ENCODE peak calls at places on chromosomes 2 and 18, in four cellular contexts. I, S, U and A are unnamed samples.

GRCh38 chr2:179746982-179747381 is 114.4 kb downstream of the ZNF385B start:
- DNase-seq in S (no peak), U (no peak), I (no peak), A (no peak)

GRCh38 chr2:158893057-158893456 is 75.4 kb upstream of the TANC1 start:
- DNase-seq in U (no peak), S (no peak), I (no peak), A (no peak)

GRCh38 chr2:217279130-217279529 is 419.3 kb upstream of the TNP1 start:
- DNase-seq in S (no peak), I (no peak), U (no peak), A (no peak)

GRCh38 chr2:237896507-237896892 is 37.1 kb downstream of the RAMP1 start:
- DNase-seq in S (no peak), U (no peak), I (no peak), A (no peak)

GRCh38 chr2:239259603-239260298 is 141.1 kb downstream of the HDAC4 start:
- DNase-seq in U (no peak), I (no peak), S (no peak), A (no peak)

GRCh38 chr2:64186698-64187605 is 42.7 kb upstream of the PELI1 start:
- DNase-seq in U (no peak), I (peak; percentile 5), S (no peak), A (no peak)

GRCh38 chr2:211623096-211623495 is 915.5 kb downstream of the ERBB4 start:
- DNase-seq in I (no peak), S (no peak), U (no peak), A (no peak)

GRCh38 chr2:3487432-3487831 is 31.9 kb downstream of the ADI1 start:
- DNase-seq in S (no peak), U (no peak), I (no peak), A (no peak)

GRCh38 chr2:17757321-17757720 is 3.4 kb downstream of the GEN1 start:
- DNase-seq in U (no peak), I (peak; percentile 89), S (no peak), A (no peak)

GRCh38 chr2:236244256-236244655 is 19.9 kb downstream of the ASB18 start:
- DNase-seq in I (no peak), U (no peak), S (no peak), A (peak; percentile 23)

GRCh38 chr2:105144128-105144940 is 97.2 kb upstream of the GPR45 start:
- DNase-seq in I (no peak), S (no peak), U (no peak), A (no peak)

GRCh38 chr2:224997802-224998201 is 44.5 kb downstream of the DOCK10 start:
- DNase-seq in U (no peak), S (no peak), I (no peak), A (no peak)

GRCh38 chr2:120566331-120567035 is 169.2 kb upstream of the GLI2 start:
- DNase-seq in I (no peak), S (no peak), U (no peak), A (no peak)

GRCh38 chr2:26807788-26808460 is 22.1 kb downstream of the CENPA start:
- DNase-seq in U (no peak), S (no peak), I (no peak), A (no peak)

GRCh38 chr2:195343540-195343939 is 313.5 kb upstream of the SLC39A10 start:
- DNase-seq in I (no peak), U (no peak), S (no peak), A (no peak)

GRCh38 chr2:215724171-215724570 is 288.3 kb upstream of the FN1 start:
- DNase-seq in S (no peak), U (no peak), I (no peak), A (no peak)

GRCh38 chr2:200447139-200447855 is 62.6 kb downstream of the KCTD18 start:
- DNase-seq in I (no peak), S (no peak), U (no peak), A (no peak)

DNA sequence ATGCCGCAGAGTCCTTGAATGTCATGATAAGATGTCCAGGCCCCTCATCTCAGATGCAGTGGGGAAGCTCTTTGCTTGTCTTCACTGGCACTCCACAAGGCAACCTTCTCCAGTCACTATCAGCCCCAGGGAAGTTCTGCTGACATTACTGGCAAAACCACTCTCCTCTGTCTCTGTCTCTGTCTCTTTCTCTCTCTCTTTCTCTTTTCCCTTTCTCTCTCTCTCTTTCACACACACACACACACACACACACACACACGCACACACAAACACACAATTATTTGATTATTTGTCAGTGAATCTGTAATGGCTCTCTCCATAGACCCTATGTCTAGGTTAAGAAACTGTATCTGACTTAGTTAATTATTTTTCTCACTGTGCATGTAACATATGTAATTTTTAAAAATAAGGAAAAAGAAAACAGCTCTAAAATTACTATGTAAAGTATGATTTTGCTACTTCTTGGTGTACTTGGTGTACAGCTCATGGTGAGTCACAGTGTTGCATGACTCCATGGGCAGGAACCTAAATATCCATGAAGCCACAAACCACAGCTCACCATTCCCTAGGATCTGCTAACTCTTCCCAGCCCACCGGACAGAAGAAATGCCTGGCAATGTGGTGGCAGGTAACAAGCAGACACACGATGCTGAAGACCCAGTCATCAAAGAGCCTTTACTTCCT is 594.9 kb upstream of the ID2 start:
- DNase-seq in I (no peak), U (no peak), S (no peak), A (no peak)
- TF ChIP-seq CEBPB in I (no peak), U (no peak), S (no peak), A (no peak)

GRCh38 chr2:130963058-130963848 is 126.5 kb downstream of the ARHGEF4 start:
- DNase-seq in U (no peak), I (no peak), S (no peak), A (no peak)

GRCh38 chr2:130967020-130967495 is 126.2 kb downstream of the FAM168B start:
- DNase-seq in U (no peak), I (no peak), S (no peak), A (no peak)

GRCh38 chr2:130964931-130965330 is 128.2 kb downstream of the ARHGEF4 start:
- DNase-seq in U (no peak), I (no peak), S (no peak), A (no peak)

GRCh38 chr2:130966149-130967019 is 126.9 kb downstream of the FAM168B start:
- DNase-seq in S (no peak), I (no peak), U (no peak), A (no peak)

DNA sequence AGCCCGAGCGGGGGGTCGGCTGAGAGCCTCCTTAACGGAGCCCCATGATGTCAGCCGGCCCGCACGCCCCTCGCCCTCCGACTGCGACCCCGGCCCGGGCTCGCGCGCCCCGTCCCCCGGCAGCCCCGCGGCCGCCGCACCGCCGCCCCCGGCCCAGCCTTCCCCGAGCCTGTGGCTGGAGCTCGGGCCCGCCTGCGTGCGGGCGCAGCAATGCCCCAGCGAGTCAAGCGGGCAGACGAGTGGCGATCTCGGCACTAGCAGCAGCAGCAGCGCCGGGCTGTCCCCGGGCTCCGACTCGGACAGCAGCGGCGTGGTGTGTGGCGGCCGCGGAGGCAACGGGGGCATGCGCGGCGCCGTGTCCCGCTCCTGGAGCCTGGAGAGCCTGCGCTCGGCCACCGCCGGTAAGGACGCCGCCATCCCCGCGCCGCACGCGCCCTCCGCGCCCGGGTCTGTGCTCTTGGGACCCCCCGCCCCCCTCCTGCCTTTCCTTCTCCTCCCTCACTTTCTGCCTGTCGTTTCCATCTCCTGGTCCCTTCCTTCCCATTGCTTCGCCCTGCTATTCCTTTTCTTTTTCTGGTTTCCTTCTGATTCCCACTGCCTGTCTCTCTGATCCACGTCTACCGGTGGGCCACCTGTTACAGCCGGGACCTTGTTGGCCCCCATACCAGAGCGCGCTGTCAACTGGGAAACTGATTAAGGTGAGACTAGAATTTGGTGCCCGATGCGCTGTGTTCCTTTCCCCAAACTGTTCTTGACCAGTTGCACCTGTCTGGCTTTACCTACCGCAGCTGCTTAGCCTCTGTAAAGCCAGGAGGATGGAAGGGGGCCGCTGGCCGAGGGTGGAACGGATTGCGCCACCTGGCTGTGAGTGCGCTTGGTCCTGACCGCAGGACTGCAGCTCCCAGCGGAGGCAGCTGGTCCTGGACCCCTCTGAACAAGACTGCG is 127.4 kb downstream of the ARHGEF4 start:
- DNase-seq in S (no peak), I (no peak), U (peak; percentile 34), A (peak; percentile 83)
- H3K4me3 ChIP-seq in S (no peak overlapping the region), I (no peak overlapping the region), U (no peak overlapping the region), A (peak overlapping the region; percentile 35)

GRCh38 chr2:129758461-129759185 is 220.8 kb upstream of the RAB6C start:
- DNase-seq in S (no peak), U (no peak), I (no peak), A (no peak)
- TF ChIP-seq ATF2 in S (no peak), U (no peak), I (no peak), A (no peak)

GRCh38 chr18:35106845-35107148 is 65.6 kb downstream of the MAPRE2 start:
- DNase-seq in S (no peak), U (no peak), I (no peak), A (no peak)
- TF ChIP-seq CEBPB in S (no peak), U (no peak), I (no peak), A (no peak)

GRCh38 chr2:98311771-98312545 is 34.3 kb upstream of the CNGA3 start:
- DNase-seq in U (peak; percentile 25), I (no peak), S (no peak), A (peak; percentile 78)

GRCh38 chr2:98314251-98314650 is 32.0 kb upstream of the CNGA3 start:
- DNase-seq in S (no peak), U (no peak), I (no peak), A (no peak)

GRCh38 chr2:98317214-98317613 is 29.0 kb upstream of the CNGA3 start:
- DNase-seq in U (no peak), I (no peak), S (no peak), A (no peak)

GRCh38 chr2:98313512-98314250 is 32.6 kb upstream of the CNGA3 start:
- DNase-seq in U (no peak), S (no peak), I (no peak), A (no peak)

GRCh38 chr2:98315957-98316356 is 30.3 kb upstream of the CNGA3 start:
- DNase-seq in I (no peak), U (no peak), S (no peak), A (no peak)
- H3K4me3 ChIP-seq in I (no peak overlapping the region), U (no peak overlapping the region), S (no peak overlapping the region), A (no peak overlapping the region)

GRCh38 chr2:241564596-241565411 is 6.3 kb downstream of the BOK start:
- DNase-seq in S (no peak), U (no peak), I (no peak), A (no peak)
- TF ChIP-seq ATF2 in S (no peak), U (no peak), I (no peak), A (no peak)

DNA sequence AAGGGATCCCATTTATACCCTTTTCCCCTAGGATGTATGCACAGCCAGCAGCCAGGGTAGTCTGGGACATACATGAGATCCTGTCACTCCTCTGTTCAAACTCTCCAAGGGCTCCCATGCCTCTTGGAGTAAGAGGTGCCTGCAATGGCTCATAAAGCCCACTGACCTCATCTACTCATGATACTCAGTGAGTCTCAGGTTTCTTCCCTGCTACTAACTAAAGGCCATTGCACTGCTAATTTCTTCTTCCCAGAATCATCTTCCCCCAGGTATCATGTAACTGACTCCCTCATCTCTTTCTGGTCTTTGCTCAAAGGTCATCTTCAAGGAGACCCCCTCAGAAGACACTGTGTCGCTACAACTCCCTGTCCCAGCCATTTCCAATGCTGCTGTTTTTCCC is 68.2 kb downstream of the CCBE1 start:
- DNase-seq in U (no peak), S (no peak), I (no peak), A (no peak)
- TF ChIP-seq CEBPB in U (no peak), S (no peak), I (no peak), A (no peak)